ENCODE peak calls at places on chromosome 18, in eight cellular contexts. Q, E, Z, B, R, C, N and M are unnamed samples.

GRCh38 chr18:21808185-21808584 is 67.6 kb downstream of the MIB1 start:
- DNase-seq in Q (no peak), E (no peak), Z (no peak), B (no peak), R (no peak), C (no peak), N (no peak), M (no peak)

GRCh38 chr18:79965119-79965902 is 868 bp downstream of the HSBP1L1 start:
- DNase-seq in Q (peak; percentile 77), E (no peak), Z (no peak), B (peak; percentile 66), R (no peak), C (no peak), N (peak; percentile 47), M (no peak)

GRCh38 chr18:79203017-79203605 is 133.9 kb downstream of the ATP9B start:
- DNase-seq in Q (peak; percentile 11), E (no peak), Z (no peak), B (peak; percentile 39), R (no peak), C (no peak), N (no peak), M (no peak)

GRCh38 chr18:9825571-9826073 is 60.2 kb upstream of the TXNDC2 start:
- DNase-seq in Q (peak; percentile 83), E (no peak), Z (no peak), B (peak; percentile 95), R (peak; percentile 71), C (peak; percentile 46), N (peak; percentile 60), M (no peak)

GRCh38 chr18:8951491-8951890 is 151.0 kb upstream of the NDUFV2 start:
- DNase-seq in Q (no peak), E (peak; percentile 96), Z (no peak), B (no peak), R (no peak), C (no peak), N (no peak), M (no peak)

GRCh38 chr18:22170421-22171262 is 1.3 kb downstream of the GATA6 start:
- DNase-seq in Q (peak; percentile 78), E (no peak), Z (no peak), B (peak; percentile 77), R (peak; percentile 54), C (no peak), N (peak; percentile 32), M (no peak)

GRCh38 chr18:10023853-10024638 is 110.2 kb downstream of the VAPA start:
- DNase-seq in Q (no peak), E (no peak), Z (no peak), B (no peak), R (no peak), C (no peak), N (no peak), M (no peak)

GRCh38 chr18:44789704-44790103 is 109.0 kb downstream of the SETBP1 start:
- DNase-seq in Q (peak; percentile 16), E (no peak), Z (no peak), B (peak; percentile 12), R (no peak), C (no peak), N (peak; percentile 27), M (no peak)

GRCh38 chr18:48455555-48456478 is 46.6 kb upstream of the ZBTB7C start:
- DNase-seq in Q (peak; percentile 86), E (peak; percentile 19), Z (no peak), B (peak; percentile 96), R (no peak), C (no peak), N (no peak), M (no peak)

GRCh38 chr18:12327510-12328178 is 19.6 kb downstream of the TUBB6 start:
- DNase-seq in Q (peak; percentile 92), E (peak; percentile 24), Z (peak; percentile 72), B (peak; percentile 66), R (peak; percentile 31), C (peak; percentile 54), N (peak; percentile 87), M (peak; percentile 80)

GRCh38 chr18:28003451-28003850 is 173.5 kb downstream of the CDH2 start:
- DNase-seq in Q (peak; percentile 87), E (no peak), Z (no peak), B (peak; percentile 71), R (no peak), C (no peak), N (peak; percentile 25), M (no peak)

GRCh38 chr18:28045880-28046279 is 131.1 kb downstream of the CDH2 start:
- DNase-seq in Q (peak; percentile 39), E (no peak), Z (no peak), B (no peak), R (no peak), C (no peak), N (no peak), M (no peak)

GRCh38 chr18:33495278-33495677 is 54.8 kb upstream of the CCDC178 start:
- DNase-seq in Q (peak; percentile 52), E (peak; percentile 31), Z (peak; percentile 13), B (peak; percentile 64), R (no peak), C (no peak), N (peak; percentile 35), M (no peak)
- TF ChIP-seq CTCF in Q (peak; percentile 40), E (peak; percentile 44), Z (peak; percentile 68), B (peak; percentile 64), R (no peak), C (no peak), N (peak; percentile 59), M (peak; percentile 76)

GRCh38 chr18:26772691-26773090 is 92.8 kb downstream of the AQP4 start:
- DNase-seq in Q (no peak), E (no peak), Z (no peak), B (no peak), R (no peak), C (no peak), N (no peak), M (no peak)

GRCh38 chr18:26768388-26768787 is 97.1 kb downstream of the AQP4 start:
- DNase-seq in Q (no peak), E (no peak), Z (no peak), B (no peak), R (no peak), C (no peak), N (no peak), M (no peak)

GRCh38 chr18:26777316-26778053 is 88.0 kb downstream of the AQP4 start:
- DNase-seq in Q (no peak), E (no peak), Z (no peak), B (peak; percentile 33), R (no peak), C (no peak), N (no peak), M (no peak)

GRCh38 chr18:26771524-26771923 is 94.0 kb downstream of the AQP4 start:
- DNase-seq in Q (no peak), E (peak; percentile 16), Z (no peak), B (no peak), R (no peak), C (no peak), N (no peak), M (no peak)
- TF ChIP-seq CTCF in Q (peak; percentile 24), E (peak; percentile 41), Z (peak; percentile 62), B (peak; percentile 31), R (peak; percentile 52), C (no peak), N (peak; percentile 19), M (peak; percentile 72)

GRCh38 chr18:834086-834720 is 22.2 kb upstream of the YES1 start:
- DNase-seq in Q (no peak), E (no peak), Z (no peak), B (no peak), R (no peak), C (no peak), N (no peak), M (no peak)

GRCh38 chr18:830315-830901 is 18.4 kb upstream of the YES1 start:
- DNase-seq in Q (peak; percentile 94), E (peak; percentile 56), Z (no peak), B (peak; percentile 81), R (no peak), C (peak; percentile 35), N (peak; percentile 99), M (peak; percentile 36)

GRCh38 chr18:829432-829831 is 17.4 kb upstream of the YES1 start:
- DNase-seq in Q (no peak), E (no peak), Z (no peak), B (no peak), R (no peak), C (no peak), N (no peak), M (no peak)

GRCh38 chr18:833197-833596 is 21.2 kb upstream of the YES1 start:
- DNase-seq in Q (no peak), E (no peak), Z (no peak), B (no peak), R (no peak), C (no peak), N (no peak), M (peak; percentile 25)

GRCh38 chr18:832085-832681 is 20.1 kb upstream of the YES1 start:
- DNase-seq in Q (peak; percentile 37), E (peak; percentile 83), Z (no peak), B (no peak), R (no peak), C (no peak), N (peak; percentile 37), M (peak; percentile 56)
- TF ChIP-seq CTCF in Q (peak; percentile 6), E (peak; percentile 47), Z (no peak), B (peak; percentile 7), R (no peak), C (no peak), N (peak; percentile 24), M (no peak)

GRCh38 chr18:7950380-7951143 is 383.4 kb downstream of the PTPRM start:
- DNase-seq in Q (peak; percentile 88), E (no peak), Z (no peak), B (peak; percentile 71), R (no peak), C (no peak), N (no peak), M (no peak)
- TF ChIP-seq CTCF in Q (no peak), E (no peak), Z (no peak), B (no peak), R (no peak), C (no peak), N (no peak), M (no peak)